ENCODE peak calls at places on chromosomes 16 and 17, in nine cellular contexts. U, Q, N, C, O, K, R, L and F are unnamed samples.

GRCh38 chr17:77498056-77498785 is 357.5 kb downstream of the SEC14L1 start:
- DNase-seq in U (no peak), Q (no peak), N (no peak), C (no peak), O (no peak), K (no peak), R (no peak), L (no peak), F (no peak)

GRCh38 chr17:74259667-74260524 is 14.1 kb upstream of the DNAI2 start:
- DNase-seq in U (no peak), Q (no peak), N (no peak), C (no peak), O (no peak), K (no peak), R (no peak), L (no peak), F (no peak)

GRCh38 chr17:59440757-59441458 is 109.5 kb downstream of the YPEL2 start:
- DNase-seq in U (peak; percentile 91), Q (peak; percentile 82), N (peak; percentile 64), C (peak; percentile 68), O (peak; percentile 81), K (peak; percentile 75), R (peak; percentile 86), L (peak; percentile 84), F (peak; percentile 96)

GRCh38 chr16:54067317-54068065 is 219.1 kb downstream of the IRX3 start:
- DNase-seq in U (no peak), Q (no peak), N (no peak), C (no peak), O (no peak), K (no peak), R (no peak), L (no peak), F (no peak)

GRCh38 chr16:26643519-26643918 is 423.2 kb upstream of the C16orf82 start:
- DNase-seq in U (no peak), Q (no peak), N (no peak), C (no peak), O (no peak), K (no peak), R (no peak), L (no peak), F (no peak)

GRCh38 chr17:78361227-78361683 is 1.4 kb upstream of the SOCS3 start:
- DNase-seq in U (no peak), Q (no peak), N (no peak), C (no peak), O (no peak), K (no peak), R (no peak), L (no peak), F (no peak)

GRCh38 chr17:73759324-73760185 is 115.3 kb upstream of the SDK2 start:
- DNase-seq in U (no peak), Q (no peak), N (no peak), C (no peak), O (no peak), K (peak; percentile 53), R (no peak), L (no peak), F (no peak)

GRCh38 chr17:80891096-80892018 is 100.3 kb upstream of the CHMP6 start:
- DNase-seq in U (peak; percentile 82), Q (peak; percentile 57), N (peak; percentile 63), C (no peak), O (peak; percentile 50), K (no peak), R (peak; percentile 69), L (peak; percentile 84), F (no peak)

GRCh38 chr17:80859004-80859941 is 132.4 kb upstream of the CHMP6 start:
- DNase-seq in U (peak; percentile 92), Q (no peak), N (peak; percentile 57), C (peak; percentile 50), O (no peak), K (no peak), R (no peak), L (no peak), F (peak; percentile 48)

GRCh38 chr17:62716834-62717588 is 89.5 kb downstream of the MRC2 start:
- DNase-seq in U (no peak), Q (no peak), N (no peak), C (no peak), O (no peak), K (no peak), R (no peak), L (no peak), F (no peak)

GRCh38 chr17:56786989-56787482 is 46.7 kb downstream of the C17orf67 start:
- DNase-seq in U (peak; percentile 96), Q (no peak), N (no peak), C (no peak), O (peak; percentile 89), K (no peak), R (peak; percentile 11), L (peak; percentile 68), F (no peak)

GRCh38 chr16:13427943-13428342 is 492.0 kb upstream of the ERCC4 start:
- DNase-seq in U (no peak), Q (no peak), N (no peak), C (no peak), O (no peak), K (no peak), R (no peak), L (no peak), F (no peak)

GRCh38 chr17:4968916-4969550 is 1.4 kb upstream of the SPAG7 start:
- DNase-seq in U (peak; percentile 90), Q (no peak), N (peak; percentile 63), C (no peak), O (peak; percentile 51), K (no peak), R (no peak), L (peak; percentile 60), F (no peak)

GRCh38 chr16:17434006-17434405 is 36.8 kb downstream of the XYLT1 start:
- DNase-seq in U (peak; percentile 39), Q (no peak), N (no peak), C (no peak), O (no peak), K (no peak), R (no peak), L (no peak), F (no peak)

GRCh38 chr16:19093631-19094541 is 19.9 kb upstream of the ITPRIPL2 start:
- DNase-seq in U (no peak), Q (no peak), N (no peak), C (no peak), O (no peak), K (no peak), R (no peak), L (no peak), F (no peak)

GRCh38 chr16:89710709-89711564 is 9.4 kb upstream of the SPATA2L start:
- DNase-seq in U (no peak), Q (no peak), N (no peak), C (no peak), O (no peak), K (no peak), R (no peak), L (no peak), F (no peak)

GRCh38 chr16:88634141-88634993 is 4.0 kb upstream of the IL17C start:
- DNase-seq in U (peak; percentile 43), Q (no peak), N (peak; percentile 88), C (no peak), O (no peak), K (no peak), R (peak; percentile 70), L (peak; percentile 50), F (peak; percentile 69)

GRCh38 chr16:27326738-27327585 is 13.2 kb downstream of the IL4R start:
- DNase-seq in U (peak; percentile 97), Q (no peak), N (peak; percentile 80), C (no peak), O (peak; percentile 54), K (no peak), R (peak; percentile 48), L (peak; percentile 22), F (peak; percentile 81)

GRCh38 chr17:55496094-55496881 is 15.0 kb downstream of the SMIM36 start:
- DNase-seq in U (peak; percentile 29), Q (no peak), N (no peak), C (peak; percentile 8), O (no peak), K (no peak), R (no peak), L (no peak), F (peak; percentile 33)

GRCh38 chr16:17723735-17724134 is 253.0 kb upstream of the XYLT1 start:
- DNase-seq in U (no peak), Q (no peak), N (no peak), C (no peak), O (no peak), K (no peak), R (no peak), L (no peak), F (no peak)

GRCh38 chr17:73223626-73224616 is 31.1 kb downstream of the COG1 start:
- DNase-seq in U (no peak), Q (no peak), N (no peak), C (no peak), O (no peak), K (no peak), R (no peak), L (no peak), F (no peak)

GRCh38 chr16:58098207-58099096 is 30.7 kb downstream of the CFAP20 start:
- DNase-seq in U (peak; percentile 67), Q (no peak), N (no peak), C (no peak), O (peak; percentile 29), K (no peak), R (no peak), L (no peak), F (no peak)

GRCh38 chr16:65318138-65318537 is 196.3 kb upstream of the CDH11 start:
- DNase-seq in U (peak; percentile 54), Q (no peak), N (no peak), C (no peak), O (no peak), K (no peak), R (no peak), L (no peak), F (no peak)

GRCh38 chr16:13553453-13553985 is 366.4 kb upstream of the ERCC4 start:
- DNase-seq in U (no peak), Q (no peak), N (no peak), C (no peak), O (no peak), K (no peak), R (no peak), L (no peak), F (no peak)

GRCh38 chr16:424623-425081 is 797 bp upstream of the RAB11FIP3 start:
- DNase-seq in U (peak; percentile 41), Q (no peak), N (no peak), C (peak; percentile 43), O (peak; percentile 10), K (no peak), R (no peak), L (no peak), F (no peak)

GRCh38 chr16:84226026-84226425 is 13.8 kb downstream of the KCNG4 start:
- DNase-seq in U (peak; percentile 17), Q (no peak), N (no peak), C (no peak), O (no peak), K (no peak), R (no peak), L (no peak), F (no peak)